ENCODE peak calls at places on chromosomes 4 and X, in four cellular contexts. L is WTC11, V is K562, F is HepG2. Y is an unnamed sample.

GRCh38 chr4:185204238-185204910 is 574 bp upstream of the CFAP97 start:
- DNase-seq in V (no peak), L (no peak), F (no peak), Y (no peak)

GRCh38 chr4:167629272-167629671 is 395.0 kb upstream of the SPOCK3 start:
- DNase-seq in F (no peak), V (no peak), L (no peak), Y (no peak)

GRCh38 chr4:179110356-179110755 is 1668.1 kb upstream of the AGA start:
- DNase-seq in F (no peak), L (no peak), V (no peak), Y (peak)

GRCh38 chrX:17047224-17047623 is 100.8 kb downstream of the REPS2 start:
- DNase-seq in F (no peak), V (no peak), L (no peak), Y (no peak)

GRCh38 chrX:102154218-102154860 is 1.4 kb downstream of the BEX5 start:
- DNase-seq in V (peak), F (no peak), L (peak), Y (peak)

GRCh38 chr4:118972167-118972566 is 83.5 kb downstream of the SYNPO2 start:
- DNase-seq in F (no peak), V (no peak), L (no peak), Y (no peak)

GRCh38 chrX:47644557-47645091 is 5.7 kb downstream of the ELK1 start:
- DNase-seq in V (no peak), L (peak), F (no peak), Y (peak)

GRCh38 chr4:176193898-176194297 is 1.5 kb downstream of the SPATA4 start:
- DNase-seq in V (no peak), F (no peak), L (no peak), Y (no peak)

GRCh38 chr4:1047106-1047975 is 35.9 kb downstream of the FGFRL1 start:
- DNase-seq in L (peak), V (no peak), F (no peak), Y (no peak)

GRCh38 chr4:7828926-7829325 is 110.7 kb downstream of the AFAP1 start:
- DNase-seq in F (no peak), L (no peak), V (no peak), Y (no peak)

GRCh38 chr4:154911097-154911496 is 130.0 kb downstream of the RBM46 start:
- DNase-seq in V (no peak), L (no peak), F (peak), Y (peak)

GRCh38 chrX:254630-255215 is 26.5 kb upstream of the PLCXD1 start:
- DNase-seq in F (no peak), L (no peak), V (no peak), Y (no peak)

GRCh38 chr4:47085661-47086060 is 54.3 kb downstream of the GABRB1 start:
- DNase-seq in F (no peak), L (no peak), V (no peak), Y (no peak)

GRCh38 chr4:27100713-27101112 is 240.1 kb downstream of the STIM2 start:
- DNase-seq in V (no peak), L (no peak), F (no peak), Y (no peak)

GRCh38 chr4:121096629-121097028 is 24.3 kb upstream of the NDNF start:
- DNase-seq in V (no peak), L (no peak), F (peak), Y (peak)

DNA sequence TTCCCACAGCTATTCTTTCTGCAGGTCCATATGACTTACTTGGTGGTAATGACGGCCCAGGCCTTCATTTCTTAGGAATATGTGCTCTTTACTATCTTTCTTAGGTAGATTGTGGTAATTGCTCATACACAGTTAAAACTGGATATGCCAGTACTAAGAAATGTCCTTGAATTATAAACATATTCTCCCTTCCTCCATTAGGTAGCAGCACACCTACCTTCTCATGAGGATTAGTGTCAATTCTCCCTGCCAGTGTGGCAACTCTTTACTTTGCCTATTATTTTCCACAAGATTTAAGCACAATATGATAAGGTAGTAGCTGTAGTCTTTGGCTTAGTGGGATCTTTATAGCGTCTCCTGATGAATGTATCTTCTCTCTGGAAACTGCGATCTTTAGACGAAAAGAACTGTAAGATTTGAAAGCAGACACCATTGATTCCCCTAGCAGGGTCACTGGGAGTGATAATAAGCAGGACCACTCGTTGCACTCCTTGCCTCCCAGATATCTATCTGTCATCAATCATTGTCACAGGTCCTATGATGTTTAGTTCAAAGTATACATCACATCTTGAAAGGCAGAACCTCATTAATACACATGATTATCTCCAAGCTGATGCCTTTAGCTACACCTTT is 1240.7 kb downstream of the C4orf33 start:
- DNase-seq in V (no peak), F (peak), L (no peak), Y (no peak)
- TF ChIP-seq ELF4 in V (no peak), F (no peak), L (no peak), Y (no peak)

GRCh38 chrX:42119076-42119475 is 195.7 kb upstream of the CASK start:
- DNase-seq in V (no peak), L (no peak), F (peak), Y (no peak)
- TF ChIP-seq SP1 in V (no peak), L (no peak), F (no peak), Y (no peak)

GRCh38 chrX:103637604-103638338 is 9.0 kb downstream of the TCEAL1 start:
- DNase-seq in V (no peak), F (no peak), L (no peak), Y (no peak)
- TF ChIP-seq ELF4 in V (no peak), F (no peak), L (no peak), Y (no peak)

GRCh38 chr4:77015390-77015789 is 60.4 kb downstream of the CCNI start:
- DNase-seq in L (no peak), F (no peak), V (no peak), Y (no peak)
- TF ChIP-seq SP1 in L (no peak), F (no peak), V (no peak), Y (no peak)

GRCh38 chr4:62225972-62226371 is 1025.8 kb downstream of the ADGRL3 start:
- DNase-seq in V (no peak), F (no peak), L (no peak), Y (no peak)
- TF ChIP-seq ELF4 in V (no peak), F (no peak), L (no peak), Y (no peak)

GRCh38 chrX:13717697-13718483 is 16.5 kb downstream of the TRAPPC2 start:
- DNase-seq in L (no peak), V (no peak), F (no peak), Y (no peak)

GRCh38 chrX:13721371-13721770 is 13.0 kb downstream of the TRAPPC2 start:
- DNase-seq in V (no peak), F (no peak), L (no peak), Y (no peak)

GRCh38 chrX:13719192-13719856 is 15.1 kb downstream of the TRAPPC2 start:
- DNase-seq in F (peak), V (no peak), L (no peak), Y (no peak)

GRCh38 chrX:13716455-13716854 is 18.0 kb downstream of the TRAPPC2 start:
- DNase-seq in L (no peak), V (no peak), F (no peak), Y (no peak)

GRCh38 chrX:13716905-13717304 is 17.5 kb downstream of the TRAPPC2 start:
- DNase-seq in L (no peak), V (no peak), F (no peak), Y (no peak)
- TF ChIP-seq SP1 in L (no peak), V (no peak), F (no peak), Y (no peak)

GRCh38 chr4:83852085-83852451 is 316.2 kb downstream of the GPAT3 start:
- DNase-seq in L (no peak), V (no peak), F (peak), Y (no peak)

GRCh38 chr4:83851261-83852084 is 315.6 kb downstream of the GPAT3 start:
- DNase-seq in L (peak), F (peak), V (no peak), Y (no peak)

GRCh38 chr4:83850435-83850834 is 314.5 kb downstream of the GPAT3 start:
- DNase-seq in V (no peak), F (no peak), L (no peak), Y (no peak)

GRCh38 chr4:83858121-83858520 is 322.2 kb downstream of the GPAT3 start:
- DNase-seq in L (no peak), V (no peak), F (no peak), Y (no peak)

GRCh38 chr4:83855044-83855443 is 319.1 kb downstream of the GPAT3 start:
- DNase-seq in L (no peak), V (no peak), F (peak), Y (no peak)
- TF ChIP-seq ELF4 in L (no peak), V (no peak), F (no peak), Y (no peak)

GRCh38 chr4:3797831-3798500 is 31.8 kb downstream of the ADRA2C start:
- DNase-seq in V (no peak), F (no peak), L (no peak), Y (no peak)
- TF ChIP-seq SP1 in V (no peak), F (no peak), L (no peak), Y (no peak)

GRCh38 chr4:138164218-138164617 is 77.9 kb downstream of the SLC7A11 start:
- DNase-seq in V (no peak), L (no peak), F (no peak), Y (no peak)
- TF ChIP-seq ELF4 in V (no peak), L (no peak), F (no peak), Y (no peak)

Y was measured in HEK293T.